ENCODE peak calls at places on chromosome 13, in seven cellular contexts. U is tibial artery; O is neuronal stem cell; Z is kidney; M is cardiac muscle cell; I is naive thymus-derived CD4-positive, alpha-beta T cell; W is CD4-positive, CD25-positive, alpha-beta regulatory T cell. R is an unnamed sample. For H3K9me3 and H3K4me1, the result is how much of the 10 kb centered on the place peaks cover.

GRCh38 chr13:99774644-99775043 is 196.9 kb downstream of the ZIC5 start:
- DNase-seq in U (no peak), O (no peak), Z (no peak), M (no peak), I (no peak), W (no peak), R (no peak)

GRCh38 chr13:97295279-97296182 is 73.4 kb downstream of the MBNL2 start:
- DNase-seq in U (no peak), O (no peak), Z (no peak), M (no peak), I (no peak), W (no peak), R (no peak)

GRCh38 chr13:50389726-50390125 is 374.5 kb downstream of the KCNRG start:
- DNase-seq in U (no peak), O (no peak), Z (no peak), M (no peak), I (no peak), W (no peak), R (no peak)

GRCh38 chr13:99377641-99378040 is 70.4 kb upstream of the GPR183 start:
- DNase-seq in U (no peak), O (no peak), Z (no peak), M (no peak), I (no peak), W (no peak), R (no peak)

GRCh38 chr13:94121686-94122085 is 357.8 kb downstream of the DCT start:
- DNase-seq in U (no peak), O (no peak), Z (no peak), M (no peak), I (no peak), W (no peak), R (no peak)

GRCh38 chr13:73045036-73045435 is 13.8 kb upstream of the KLF5 start:
- DNase-seq in U (no peak), O (no peak), Z (no peak), M (no peak), I (no peak), W (no peak), R (no peak)

GRCh38 chr13:31968473-31968872 is 63.1 kb upstream of the FRY start:
- DNase-seq in U (no peak), O (no peak), Z (no peak), M (no peak), I (no peak), W (no peak), R (no peak)

GRCh38 chr13:97521726-97522125 is 87.8 kb downstream of the RAP2A start:
- DNase-seq in U (no peak), O (no peak), Z (no peak), M (no peak), I (no peak), W (no peak), R (no peak)

GRCh38 chr13:47175172-47175806 is 278.4 kb upstream of the HTR2A start:
- DNase-seq in U (no peak), O (no peak), Z (no peak), M (no peak), I (no peak), W (no peak), R (no peak)

GRCh38 chr13:106873810-106874209 is 305.9 kb upstream of the ARGLU1 start:
- DNase-seq in U (no peak), O (no peak), Z (no peak), M (no peak), I (no peak), W (no peak), R (no peak)

GRCh38 chr13:37369618-37370017 is 228.9 kb downstream of the POSTN start:
- DNase-seq in U (no peak), O (no peak), Z (no peak), M (no peak), I (no peak), W (no peak), R (no peak)

DNA sequence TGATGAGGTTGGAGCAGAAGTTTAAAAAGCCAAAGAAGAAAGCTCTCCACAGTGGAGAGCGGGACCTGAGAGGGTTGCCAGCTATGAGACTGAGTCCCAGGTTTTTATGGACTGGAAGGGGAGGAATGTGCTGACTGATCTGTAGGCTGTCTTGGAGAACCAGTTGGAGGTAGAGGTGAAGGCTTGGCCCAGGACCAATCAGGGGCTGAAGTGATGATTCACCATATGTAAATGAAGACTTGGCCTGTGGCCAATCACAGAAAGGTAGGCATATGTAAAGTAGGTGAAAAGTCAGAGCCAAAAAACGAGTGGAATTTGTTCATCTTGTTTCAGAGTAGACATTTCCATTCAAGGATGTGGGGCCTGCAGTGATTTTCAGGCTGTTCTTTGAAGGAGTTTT is 17.5 kb upstream of the KBTBD6 start:
- DNase-seq in U (no peak), O (no peak), Z (no peak), M (no peak), I (no peak), W (no peak), R (no peak)
- H3K9me3 ChIP-seq in U (under half), O (half or more), Z (under half), M (under half), I (under half), W (half or more), R (under half)

GRCh38 chr13:43245374-43245964 is 222.1 kb downstream of the DNAJC15 start:
- DNase-seq in U (no peak), O (no peak), Z (no peak), M (no peak), I (no peak), W (no peak), R (no peak)
- H3K27ac ChIP-seq in U (no peak), O (no peak), Z (no peak), M (no peak), I (no peak), W (no peak), R (no peak)

GRCh38 chr13:110524484-110525254 is 36.9 kb downstream of the RAB20 start:
- DNase-seq in U (peak), O (no peak), Z (no peak), M (no peak), I (no peak), W (no peak), R (no peak)
- H3K4me1 ChIP-seq in U (half or more), O (under half), Z (half or more), M (under half), I (under half), W (under half), R (under half)

DNA sequence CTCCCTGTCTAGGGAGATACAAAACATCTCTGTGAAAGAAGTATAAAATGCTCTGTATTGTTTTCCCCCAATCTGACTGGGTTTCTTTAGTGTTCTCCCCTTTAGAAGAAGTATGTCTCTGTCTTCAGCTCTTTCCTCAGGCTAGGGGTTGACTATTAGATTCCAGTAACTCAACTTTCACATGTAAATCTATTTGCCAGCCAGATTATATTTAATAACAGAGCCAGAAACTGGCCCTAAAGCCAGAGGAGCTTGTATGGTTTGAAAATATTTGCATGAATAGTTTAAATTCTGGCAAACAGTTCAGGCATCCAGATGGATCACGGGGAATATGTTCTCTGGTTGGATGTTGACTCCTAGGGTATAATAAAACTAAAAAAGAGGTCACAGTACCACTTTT is 22.3 kb upstream of the CYSLTR2 start:
- DNase-seq in U (no peak), O (no peak), Z (no peak), M (no peak), I (no peak), W (no peak), R (no peak)
- H3K9me3 ChIP-seq in U (under half), O (under half), Z (under half), M (under half), I (under half), W (under half), R (under half)

GRCh38 chr13:40798380-40798779 is 9.0 kb downstream of the SLC25A15 start:
- DNase-seq in U (no peak), O (no peak), Z (no peak), M (no peak), I (no peak), W (no peak), R (no peak)

GRCh38 chr13:40792284-40793051 is 3.1 kb downstream of the SLC25A15 start:
- DNase-seq in U (peak), O (no peak), Z (no peak), M (no peak), I (no peak), W (no peak), R (no peak)

GRCh38 chr13:40796649-40797048 is 7.2 kb downstream of the SLC25A15 start:
- DNase-seq in U (no peak), O (no peak), Z (no peak), M (no peak), I (no peak), W (no peak), R (no peak)

GRCh38 chr13:40793339-40793738 is 3.9 kb downstream of the SLC25A15 start:
- DNase-seq in U (no peak), O (no peak), Z (no peak), M (no peak), I (no peak), W (no peak), R (no peak)

DNA sequence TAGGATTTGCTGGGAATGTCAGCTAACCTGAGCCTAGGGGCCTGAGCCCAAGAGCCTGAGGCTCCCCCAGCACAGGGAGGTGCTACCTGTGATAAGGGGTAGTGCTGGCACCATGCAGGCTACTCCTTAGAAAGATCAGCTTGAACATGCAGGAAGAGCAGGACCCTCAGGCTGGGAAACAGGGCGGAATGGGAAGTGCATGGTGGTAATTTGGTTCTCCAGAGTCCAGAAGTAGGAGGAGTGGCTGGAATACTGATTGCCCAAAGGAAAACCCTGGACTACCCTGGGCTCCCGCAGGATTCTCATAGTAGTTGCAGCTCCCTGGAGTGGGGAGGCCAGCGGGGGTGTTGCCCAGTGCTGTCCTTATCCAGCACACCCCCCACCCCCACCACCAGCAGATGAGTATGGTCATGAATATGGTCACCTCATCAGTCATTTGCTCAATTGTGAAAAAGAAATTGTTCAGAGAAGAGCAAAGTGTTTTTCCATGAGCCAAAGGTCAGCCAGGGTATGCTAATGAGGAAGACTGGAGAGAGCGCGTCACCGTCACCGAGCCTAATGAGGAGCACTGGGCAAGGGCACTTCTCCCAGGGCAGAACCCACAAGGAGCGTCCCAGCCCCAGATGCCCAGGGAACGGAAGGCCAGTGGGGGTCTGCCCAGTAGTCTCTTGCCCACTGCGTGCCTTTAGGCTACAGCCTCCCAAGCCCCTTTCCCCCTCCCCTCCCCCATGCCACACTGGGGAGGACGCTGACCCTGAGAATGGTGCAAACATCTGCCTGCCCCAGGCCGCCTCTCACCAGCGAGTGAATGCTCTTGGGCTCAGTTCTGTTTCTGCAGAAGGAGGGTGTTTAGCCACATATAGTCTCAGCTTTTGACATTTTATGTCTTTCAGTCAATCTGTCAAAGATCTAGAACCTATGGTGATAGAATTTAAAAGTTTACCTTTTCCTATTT is 5.3 kb downstream of the SLC25A15 start:
- DNase-seq in U (no peak), O (no peak), Z (no peak), M (no peak), I (no peak), W (no peak), R (no peak)
- H3K27ac ChIP-seq in U (no peak), O (no peak), Z (no peak), M (no peak), I (no peak), W (no peak), R (no peak)

GRCh38 chr13:49368688-49369087 is 75.2 kb downstream of the CAB39L start:
- DNase-seq in U (no peak), O (no peak), Z (no peak), M (no peak), I (no peak), W (no peak), R (no peak)
- H3K4me1 ChIP-seq in U (under half), O (under half), Z (under half), M (under half), I (under half), W (under half), R (under half)

R was measured in CD4-positive, alpha-beta memory T cell.